ENCODE peak calls at places on chromosome 18, in five cellular contexts. One of them, this sample, is unnamed.

GRCh38 chr18:59783138-59783537 is 85.9 kb upstream of the CCBE1 start:
- DNase-seq in lower lobe of right lung: no peak
- DNase-seq in GM12878: peak
- DNase-seq in tibial nerve: no peak
- DNase-seq in spleen: no peak
- DNase-seq in this sample: no peak

GRCh38 chr18:52118684-52119083 is 221.3 kb upstream of the DCC start:
- DNase-seq in spleen: no peak
- DNase-seq in lower lobe of right lung: no peak
- DNase-seq in tibial nerve: no peak
- DNase-seq in GM12878: no peak
- DNase-seq in this sample: no peak

GRCh38 chr18:75874401-75875093 is 447.0 kb upstream of the SMIM21 start:
- DNase-seq in tibial nerve: no peak
- DNase-seq in spleen: no peak
- DNase-seq in lower lobe of right lung: no peak
- DNase-seq in GM12878: no peak
- DNase-seq in this sample: no peak

GRCh38 chr18:49878996-49879585 is 65.8 kb upstream of the ACAA2 start:
- DNase-seq in GM12878: no peak
- DNase-seq in tibial nerve: no peak
- DNase-seq in lower lobe of right lung: no peak
- DNase-seq in spleen: no peak
- DNase-seq in this sample: no peak

GRCh38 chr18:12283256-12283655 is 24.8 kb upstream of the TUBB6 start:
- DNase-seq in lower lobe of right lung: no peak
- DNase-seq in spleen: no peak
- DNase-seq in GM12878: no peak
- DNase-seq in tibial nerve: no peak
- DNase-seq in this sample: no peak

GRCh38 chr18:9337875-9338274 is 3.3 kb downstream of the TWSG1 start:
- DNase-seq in lower lobe of right lung: no peak
- DNase-seq in tibial nerve: no peak
- DNase-seq in spleen: no peak
- DNase-seq in GM12878: peak
- DNase-seq in this sample: no peak

GRCh38 chr18:22827216-22827615 is 105.9 kb upstream of the RBBP8 start:
- DNase-seq in spleen: no peak
- DNase-seq in GM12878: no peak
- DNase-seq in tibial nerve: no peak
- DNase-seq in lower lobe of right lung: no peak
- DNase-seq in this sample: no peak

GRCh38 chr18:14189858-14190257 is 57.6 kb upstream of the ZNF519 start:
- DNase-seq in lower lobe of right lung: no peak
- DNase-seq in spleen: no peak
- DNase-seq in GM12878: no peak
- DNase-seq in tibial nerve: no peak
- DNase-seq in this sample: no peak

GRCh38 chr18:70046796-70047195 is 99.1 kb upstream of the CD226 start:
- DNase-seq in GM12878: no peak
- DNase-seq in tibial nerve: no peak
- DNase-seq in lower lobe of right lung: no peak
- DNase-seq in spleen: no peak
- DNase-seq in this sample: no peak

GRCh38 chr18:32980896-32981295 is 208.1 kb upstream of the KLHL14 start:
- DNase-seq in spleen: no peak
- DNase-seq in lower lobe of right lung: no peak
- DNase-seq in tibial nerve: no peak
- DNase-seq in GM12878: no peak
- DNase-seq in this sample: no peak

GRCh38 chr18:54119524-54120019 is 104.9 kb downstream of the MBD2 start:
- DNase-seq in tibial nerve: no peak
- DNase-seq in spleen: no peak
- DNase-seq in GM12878: peak
- DNase-seq in lower lobe of right lung: no peak
- DNase-seq in this sample: no peak

GRCh38 chr18:24726727-24727539 is 266.5 kb downstream of the HRH4 start:
- DNase-seq in tibial nerve: no peak
- DNase-seq in lower lobe of right lung: no peak
- DNase-seq in spleen: no peak
- DNase-seq in GM12878: no peak
- DNase-seq in this sample: peak

GRCh38 chr18:56185126-56185525 is 453.3 kb downstream of the TXNL1 start:
- DNase-seq in lower lobe of right lung: no peak
- DNase-seq in tibial nerve: no peak
- DNase-seq in spleen: no peak
- DNase-seq in GM12878: no peak
- DNase-seq in this sample: no peak

GRCh38 chr18:31116853-31117595 is 14.8 kb upstream of the DSC2 start:
- DNase-seq in tibial nerve: no peak
- DNase-seq in lower lobe of right lung: no peak
- DNase-seq in spleen: no peak
- DNase-seq in GM12878: no peak
- DNase-seq in this sample: no peak

GRCh38 chr18:8949206-8949605 is 153.3 kb upstream of the NDUFV2 start:
- DNase-seq in GM12878: no peak
- DNase-seq in spleen: no peak
- DNase-seq in tibial nerve: no peak
- DNase-seq in lower lobe of right lung: no peak
- DNase-seq in this sample: no peak

GRCh38 chr18:805008-805754 is 6.9 kb downstream of the YES1 start:
- DNase-seq in tibial nerve: no peak
- DNase-seq in GM12878: no peak
- DNase-seq in lower lobe of right lung: no peak
- DNase-seq in spleen: no peak
- DNase-seq in this sample: no peak

GRCh38 chr18:55912071-55912470 is 324.1 kb upstream of the TCF4 start:
- DNase-seq in lower lobe of right lung: no peak
- DNase-seq in GM12878: no peak
- DNase-seq in tibial nerve: no peak
- DNase-seq in spleen: no peak
- DNase-seq in this sample: no peak

GRCh38 chr18:56043691-56044090 is 455.7 kb upstream of the TCF4 start:
- DNase-seq in tibial nerve: peak
- DNase-seq in GM12878: no peak
- DNase-seq in lower lobe of right lung: no peak
- DNase-seq in spleen: no peak
- DNase-seq in this sample: no peak

GRCh38 chr18:74609535-74609934 is 11.9 kb downstream of the ZNF407 start:
- DNase-seq in spleen: no peak
- DNase-seq in lower lobe of right lung: no peak
- DNase-seq in tibial nerve: no peak
- DNase-seq in GM12878: no peak
- DNase-seq in this sample: no peak

GRCh38 chr18:66916834-66917233 is 312.9 kb upstream of the CDH19 start:
- DNase-seq in lower lobe of right lung: no peak
- DNase-seq in tibial nerve: no peak
- DNase-seq in spleen: no peak
- DNase-seq in GM12878: no peak
- DNase-seq in this sample: no peak

GRCh38 chr18:44320619-44321460 is 359.8 kb upstream of the SETBP1 start:
- DNase-seq in lower lobe of right lung: no peak
- DNase-seq in tibial nerve: no peak
- DNase-seq in spleen: no peak
- DNase-seq in GM12878: no peak
- DNase-seq in this sample: no peak
- TF ChIP-seq CTCF in lower lobe of right lung: no peak
- TF ChIP-seq CTCF in tibial nerve: no peak
- TF ChIP-seq CTCF in spleen: no peak
- TF ChIP-seq CTCF in GM12878: no peak
- TF ChIP-seq CTCF in this sample: no peak

GRCh38 chr18:7152485-7152884 is 34.9 kb upstream of the LAMA1 start:
- DNase-seq in spleen: no peak
- DNase-seq in lower lobe of right lung: no peak
- DNase-seq in tibial nerve: no peak
- DNase-seq in GM12878: no peak
- DNase-seq in this sample: no peak

GRCh38 chr18:7155887-7156286 is 38.3 kb upstream of the LAMA1 start:
- DNase-seq in tibial nerve: no peak
- DNase-seq in spleen: no peak
- DNase-seq in lower lobe of right lung: no peak
- DNase-seq in GM12878: no peak
- DNase-seq in this sample: no peak

GRCh38 chr18:7158201-7158600 is 40.6 kb upstream of the LAMA1 start:
- DNase-seq in lower lobe of right lung: no peak
- DNase-seq in spleen: no peak
- DNase-seq in tibial nerve: no peak
- DNase-seq in GM12878: no peak
- DNase-seq in this sample: peak

GRCh38 chr18:7155092-7155491 is 37.5 kb upstream of the LAMA1 start:
- DNase-seq in lower lobe of right lung: no peak
- DNase-seq in spleen: no peak
- DNase-seq in GM12878: no peak
- DNase-seq in tibial nerve: no peak
- DNase-seq in this sample: no peak

GRCh38 chr18:7157760-7158159 is 40.2 kb upstream of the LAMA1 start:
- DNase-seq in tibial nerve: no peak
- DNase-seq in GM12878: no peak
- DNase-seq in spleen: no peak
- DNase-seq in lower lobe of right lung: no peak
- DNase-seq in this sample: no peak
- TF ChIP-seq CTCF in tibial nerve: no peak
- TF ChIP-seq CTCF in GM12878: no peak
- TF ChIP-seq CTCF in spleen: no peak
- TF ChIP-seq CTCF in lower lobe of right lung: no peak
- TF ChIP-seq CTCF in this sample: no peak

GRCh38 chr18:10437837-10438236 is 16.6 kb upstream of the APCDD1 start:
- DNase-seq in tibial nerve: no peak
- DNase-seq in lower lobe of right lung: no peak
- DNase-seq in spleen: no peak
- DNase-seq in GM12878: no peak
- DNase-seq in this sample: no peak
- TF ChIP-seq CTCF in tibial nerve: no peak
- TF ChIP-seq CTCF in lower lobe of right lung: no peak
- TF ChIP-seq CTCF in spleen: no peak
- TF ChIP-seq CTCF in GM12878: peak
- TF ChIP-seq CTCF in this sample: no peak

GRCh38 chr18:65821890-65822289 is 71.1 kb downstream of the CDH7 start:
- DNase-seq in lower lobe of right lung: no peak
- DNase-seq in spleen: no peak
- DNase-seq in GM12878: no peak
- DNase-seq in tibial nerve: no peak
- DNase-seq in this sample: no peak
- TF ChIP-seq CTCF in lower lobe of right lung: no peak
- TF ChIP-seq CTCF in spleen: no peak
- TF ChIP-seq CTCF in GM12878: no peak
- TF ChIP-seq CTCF in tibial nerve: no peak
- TF ChIP-seq CTCF in this sample: no peak

GRCh38 chr18:77067315-77068061 is 65.1 kb downstream of the MBP start:
- DNase-seq in spleen: peak
- DNase-seq in lower lobe of right lung: peak
- DNase-seq in GM12878: peak
- DNase-seq in tibial nerve: no peak
- DNase-seq in this sample: no peak
- TF ChIP-seq CTCF in spleen: no peak
- TF ChIP-seq CTCF in lower lobe of right lung: no peak
- TF ChIP-seq CTCF in GM12878: peak
- TF ChIP-seq CTCF in tibial nerve: no peak
- TF ChIP-seq CTCF in this sample: no peak

GRCh38 chr18:58221060-58221725 is 177.2 kb downstream of the NEDD4L start:
- DNase-seq in tibial nerve: no peak
- DNase-seq in spleen: no peak
- DNase-seq in lower lobe of right lung: peak
- DNase-seq in GM12878: no peak
- DNase-seq in this sample: no peak
- TF ChIP-seq CTCF in tibial nerve: no peak
- TF ChIP-seq CTCF in spleen: no peak
- TF ChIP-seq CTCF in lower lobe of right lung: no peak
- TF ChIP-seq CTCF in GM12878: no peak
- TF ChIP-seq CTCF in this sample: no peak

DNA sequence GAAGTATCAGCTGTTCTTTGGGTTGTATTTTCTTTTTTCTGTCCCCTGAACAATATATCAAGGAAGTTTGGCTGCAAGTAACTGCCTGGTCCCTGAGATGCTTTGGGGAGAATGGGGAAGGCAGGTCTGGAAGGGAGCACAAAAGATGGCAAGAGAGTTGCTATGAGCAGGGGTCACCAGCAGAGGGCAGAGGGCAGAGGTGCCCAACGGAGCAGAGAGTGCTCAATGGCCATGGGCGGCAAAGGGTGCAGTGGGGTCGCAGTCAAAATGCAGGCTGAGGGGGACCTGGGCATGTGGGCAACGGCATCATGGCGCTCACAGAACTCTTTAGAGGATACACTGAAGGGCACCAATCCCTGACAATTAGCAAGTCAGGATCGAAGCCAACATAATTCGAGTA is 107.7 kb upstream of the ATP8B1 start:
- DNase-seq in GM12878: no peak
- DNase-seq in spleen: no peak
- DNase-seq in tibial nerve: no peak
- DNase-seq in lower lobe of right lung: no peak
- DNase-seq in this sample: no peak
- TF ChIP-seq CTCF in GM12878: peak
- TF ChIP-seq CTCF in spleen: no peak
- TF ChIP-seq CTCF in tibial nerve: no peak
- TF ChIP-seq CTCF in lower lobe of right lung: no peak
- TF ChIP-seq CTCF in this sample: peak